ENCODE peak calls at places on chromosomes 3 and 15, in eight cellular contexts. N, J, Y, D, G, O, T and W are unnamed samples.

GRCh38 chr3:16768956-16769355 is 115.8 kb upstream of the PLCL2 start:
- DNase-seq in N (peak), J (no peak), Y (no peak), D (no peak), G (no peak), O (no peak), T (no peak), W (peak)

GRCh38 chr3:29382399-29382798 is 101.5 kb downstream of the RBMS3 start:
- DNase-seq in N (no peak), J (no peak), Y (no peak), D (no peak), G (peak), O (no peak), T (no peak), W (no peak)

GRCh38 chr3:187080799-187081450 is 58.4 kb downstream of the RPL39L start:
- DNase-seq in N (no peak), J (no peak), Y (no peak), D (no peak), G (no peak), O (no peak), T (no peak), W (no peak)

GRCh38 chr3:122085666-122086065 is 30.5 kb downstream of the CD86 start:
- DNase-seq in N (no peak), J (no peak), Y (no peak), D (no peak), G (no peak), O (no peak), T (no peak), W (no peak)

GRCh38 chr3:36907911-36908646 is 36.8 kb downstream of the TRANK1 start:
- DNase-seq in N (peak), J (no peak), Y (no peak), D (peak), G (peak), O (peak), T (no peak), W (peak)

GRCh38 chr3:141410861-141411771 is 42.8 kb downstream of the ZBTB38 start:
- DNase-seq in N (peak), J (no peak), Y (no peak), D (no peak), G (peak), O (peak), T (no peak), W (no peak)

GRCh38 chr3:49689046-49689886 is at the start of the genes MST1 and RNF123:
- DNase-seq in N (peak), J (peak), Y (no peak), D (peak), G (peak), O (peak), T (peak), W (peak)

GRCh38 chr3:126903521-126903920 is 79.4 kb upstream of the PLXNA1 start:
- DNase-seq in N (no peak), J (no peak), Y (no peak), D (no peak), G (no peak), O (no peak), T (no peak), W (no peak)

GRCh38 chr3:32249184-32249782 is 10.8 kb downstream of the CMTM8 start:
- DNase-seq in N (peak), J (no peak), Y (no peak), D (no peak), G (peak), O (no peak), T (no peak), W (peak)

GRCh38 chr3:159667261-159667660 is 321.4 kb upstream of the IL12A start:
- DNase-seq in N (peak), J (peak), Y (no peak), D (no peak), G (peak), O (no peak), T (no peak), W (no peak)

GRCh38 chr15:60618206-60618605 is 139.3 kb upstream of the ICE2 start:
- DNase-seq in N (no peak), J (peak), Y (no peak), D (no peak), G (no peak), O (no peak), T (no peak), W (no peak)

GRCh38 chr15:24954783-24955548 is at the start of the genes SNRPN and SNURF:
- DNase-seq in N (peak), J (no peak), Y (no peak), D (peak), G (peak), O (peak), T (peak), W (no peak)